ENCODE peak calls at places on chromosomes 16 and 17, in nine cellular contexts. One of them, this sample, is unnamed.

GRCh38 chr16:89363621-89364393 is 126.6 kb downstream of the ANKRD11 start:
- DNase-seq in H54: peak
- DNase-seq in dermis microvascular lymphatic vessel endothelial cell: peak
- DNase-seq in GM12864: no peak
- DNase-seq in fibroblast of mammary gland: peak
- DNase-seq in stimulated activated CD4-positive, alpha-beta T cell treated with anti-CD3 and anti-CD28 coated beads, Interleukin-12 subunit alpha, Interleukin-12 subunit beta, amount 100 ng/mL, for 4 hours: peak
- DNase-seq in WTC11: no peak
- DNase-seq in activated CD4-positive, alpha-beta T cell treated with anti-CD3 and anti-CD28 coated beads, Interleukin-2, amount 50 U/mL, for 1 hour: peak
- DNase-seq in ELR: peak
- DNase-seq in this sample: peak

GRCh38 chr17:6460531-6461161 is 16.4 kb downstream of the PIMREG start:
- DNase-seq in dermis microvascular lymphatic vessel endothelial cell: no peak
- DNase-seq in fibroblast of mammary gland: no peak
- DNase-seq in GM12864: no peak
- DNase-seq in WTC11: no peak
- DNase-seq in activated CD4-positive, alpha-beta T cell treated with anti-CD3 and anti-CD28 coated beads, Interleukin-2, amount 50 U/mL, for 1 hour: no peak
- DNase-seq in stimulated activated CD4-positive, alpha-beta T cell treated with anti-CD3 and anti-CD28 coated beads, Interleukin-12 subunit alpha, Interleukin-12 subunit beta, amount 100 ng/mL, for 4 hours: no peak
- DNase-seq in ELR: no peak
- DNase-seq in H54: no peak
- DNase-seq in this sample: no peak

GRCh38 chr16:81885976-81886586 is 107.0 kb downstream of the PLCG2 start:
- DNase-seq in WTC11: peak
- DNase-seq in ELR: peak
- DNase-seq in activated CD4-positive, alpha-beta T cell treated with anti-CD3 and anti-CD28 coated beads, Interleukin-2, amount 50 U/mL, for 1 hour: no peak
- DNase-seq in dermis microvascular lymphatic vessel endothelial cell: no peak
- DNase-seq in H54: peak
- DNase-seq in GM12864: no peak
- DNase-seq in fibroblast of mammary gland: peak
- DNase-seq in stimulated activated CD4-positive, alpha-beta T cell treated with anti-CD3 and anti-CD28 coated beads, Interleukin-12 subunit alpha, Interleukin-12 subunit beta, amount 100 ng/mL, for 4 hours: peak
- DNase-seq in this sample: peak

GRCh38 chr17:38848557-38848891 is 5.0 kb downstream of the RPL23 start:
- DNase-seq in GM12864: no peak
- DNase-seq in fibroblast of mammary gland: no peak
- DNase-seq in stimulated activated CD4-positive, alpha-beta T cell treated with anti-CD3 and anti-CD28 coated beads, Interleukin-12 subunit alpha, Interleukin-12 subunit beta, amount 100 ng/mL, for 4 hours: no peak
- DNase-seq in dermis microvascular lymphatic vessel endothelial cell: no peak
- DNase-seq in WTC11: no peak
- DNase-seq in H54: no peak
- DNase-seq in activated CD4-positive, alpha-beta T cell treated with anti-CD3 and anti-CD28 coated beads, Interleukin-2, amount 50 U/mL, for 1 hour: no peak
- DNase-seq in ELR: no peak
- DNase-seq in this sample: no peak

GRCh38 chr17:74759243-74759801 is 10.9 kb downstream of the NHERF1 start:
- DNase-seq in stimulated activated CD4-positive, alpha-beta T cell treated with anti-CD3 and anti-CD28 coated beads, Interleukin-12 subunit alpha, Interleukin-12 subunit beta, amount 100 ng/mL, for 4 hours: no peak
- DNase-seq in dermis microvascular lymphatic vessel endothelial cell: no peak
- DNase-seq in activated CD4-positive, alpha-beta T cell treated with anti-CD3 and anti-CD28 coated beads, Interleukin-2, amount 50 U/mL, for 1 hour: peak
- DNase-seq in WTC11: no peak
- DNase-seq in H54: no peak
- DNase-seq in fibroblast of mammary gland: no peak
- DNase-seq in ELR: no peak
- DNase-seq in GM12864: no peak
- DNase-seq in this sample: peak

GRCh38 chr17:2192367-2193028 is 111.1 kb downstream of the SMG6 start:
- DNase-seq in GM12864: peak
- DNase-seq in dermis microvascular lymphatic vessel endothelial cell: no peak
- DNase-seq in H54: peak
- DNase-seq in fibroblast of mammary gland: peak
- DNase-seq in ELR: peak
- DNase-seq in WTC11: no peak
- DNase-seq in activated CD4-positive, alpha-beta T cell treated with anti-CD3 and anti-CD28 coated beads, Interleukin-2, amount 50 U/mL, for 1 hour: peak
- DNase-seq in stimulated activated CD4-positive, alpha-beta T cell treated with anti-CD3 and anti-CD28 coated beads, Interleukin-12 subunit alpha, Interleukin-12 subunit beta, amount 100 ng/mL, for 4 hours: peak
- DNase-seq in this sample: peak

GRCh38 chr16:24396350-24397271 is 140.5 kb downstream of the CACNG3 start:
- DNase-seq in fibroblast of mammary gland: no peak
- DNase-seq in H54: no peak
- DNase-seq in dermis microvascular lymphatic vessel endothelial cell: no peak
- DNase-seq in GM12864: peak
- DNase-seq in stimulated activated CD4-positive, alpha-beta T cell treated with anti-CD3 and anti-CD28 coated beads, Interleukin-12 subunit alpha, Interleukin-12 subunit beta, amount 100 ng/mL, for 4 hours: no peak
- DNase-seq in WTC11: no peak
- DNase-seq in activated CD4-positive, alpha-beta T cell treated with anti-CD3 and anti-CD28 coated beads, Interleukin-2, amount 50 U/mL, for 1 hour: no peak
- DNase-seq in ELR: no peak
- DNase-seq in this sample: no peak

GRCh38 chr17:47776330-47777197 is 43.5 kb downstream of the TBX21 start:
- DNase-seq in fibroblast of mammary gland: peak
- DNase-seq in activated CD4-positive, alpha-beta T cell treated with anti-CD3 and anti-CD28 coated beads, Interleukin-2, amount 50 U/mL, for 1 hour: peak
- DNase-seq in WTC11: no peak
- DNase-seq in stimulated activated CD4-positive, alpha-beta T cell treated with anti-CD3 and anti-CD28 coated beads, Interleukin-12 subunit alpha, Interleukin-12 subunit beta, amount 100 ng/mL, for 4 hours: no peak
- DNase-seq in dermis microvascular lymphatic vessel endothelial cell: peak
- DNase-seq in ELR: peak
- DNase-seq in GM12864: no peak
- DNase-seq in H54: peak
- DNase-seq in this sample: peak

GRCh38 chr17:51322390-51323029 is 62.2 kb downstream of the UTP18 start:
- DNase-seq in stimulated activated CD4-positive, alpha-beta T cell treated with anti-CD3 and anti-CD28 coated beads, Interleukin-12 subunit alpha, Interleukin-12 subunit beta, amount 100 ng/mL, for 4 hours: no peak
- DNase-seq in dermis microvascular lymphatic vessel endothelial cell: peak
- DNase-seq in GM12864: no peak
- DNase-seq in activated CD4-positive, alpha-beta T cell treated with anti-CD3 and anti-CD28 coated beads, Interleukin-2, amount 50 U/mL, for 1 hour: no peak
- DNase-seq in H54: no peak
- DNase-seq in ELR: peak
- DNase-seq in WTC11: no peak
- DNase-seq in fibroblast of mammary gland: peak
- DNase-seq in this sample: peak

GRCh38 chr16:86033016-86033474 is 134.1 kb downstream of the IRF8 start:
- DNase-seq in H54: no peak
- DNase-seq in fibroblast of mammary gland: no peak
- DNase-seq in stimulated activated CD4-positive, alpha-beta T cell treated with anti-CD3 and anti-CD28 coated beads, Interleukin-12 subunit alpha, Interleukin-12 subunit beta, amount 100 ng/mL, for 4 hours: no peak
- DNase-seq in WTC11: no peak
- DNase-seq in activated CD4-positive, alpha-beta T cell treated with anti-CD3 and anti-CD28 coated beads, Interleukin-2, amount 50 U/mL, for 1 hour: no peak
- DNase-seq in ELR: no peak
- DNase-seq in dermis microvascular lymphatic vessel endothelial cell: no peak
- DNase-seq in GM12864: no peak
- DNase-seq in this sample: no peak

GRCh38 chr17:44097110-44097810 is 26.2 kb downstream of the HDAC5 start:
- DNase-seq in fibroblast of mammary gland: peak
- DNase-seq in H54: no peak
- DNase-seq in WTC11: no peak
- DNase-seq in activated CD4-positive, alpha-beta T cell treated with anti-CD3 and anti-CD28 coated beads, Interleukin-2, amount 50 U/mL, for 1 hour: no peak
- DNase-seq in stimulated activated CD4-positive, alpha-beta T cell treated with anti-CD3 and anti-CD28 coated beads, Interleukin-12 subunit alpha, Interleukin-12 subunit beta, amount 100 ng/mL, for 4 hours: no peak
- DNase-seq in ELR: peak
- DNase-seq in dermis microvascular lymphatic vessel endothelial cell: no peak
- DNase-seq in GM12864: no peak
- DNase-seq in this sample: peak

GRCh38 chr17:40358323-40359038 is 6.1 kb downstream of the GJD3 start:
- DNase-seq in WTC11: peak
- DNase-seq in ELR: peak
- DNase-seq in dermis microvascular lymphatic vessel endothelial cell: peak
- DNase-seq in GM12864: no peak
- DNase-seq in activated CD4-positive, alpha-beta T cell treated with anti-CD3 and anti-CD28 coated beads, Interleukin-2, amount 50 U/mL, for 1 hour: peak
- DNase-seq in H54: peak
- DNase-seq in stimulated activated CD4-positive, alpha-beta T cell treated with anti-CD3 and anti-CD28 coated beads, Interleukin-12 subunit alpha, Interleukin-12 subunit beta, amount 100 ng/mL, for 4 hours: peak
- DNase-seq in fibroblast of mammary gland: peak
- DNase-seq in this sample: peak

GRCh38 chr17:50634123-50634914 is at the start of gene ABCC3:
- DNase-seq in ELR: peak
- DNase-seq in WTC11: peak
- DNase-seq in activated CD4-positive, alpha-beta T cell treated with anti-CD3 and anti-CD28 coated beads, Interleukin-2, amount 50 U/mL, for 1 hour: no peak
- DNase-seq in dermis microvascular lymphatic vessel endothelial cell: no peak
- DNase-seq in H54: peak
- DNase-seq in stimulated activated CD4-positive, alpha-beta T cell treated with anti-CD3 and anti-CD28 coated beads, Interleukin-12 subunit alpha, Interleukin-12 subunit beta, amount 100 ng/mL, for 4 hours: no peak
- DNase-seq in fibroblast of mammary gland: peak
- DNase-seq in GM12864: no peak
- DNase-seq in this sample: peak

GRCh38 chr17:44197980-44198720 is 1.5 kb downstream of the ATXN7L3 start:
- DNase-seq in activated CD4-positive, alpha-beta T cell treated with anti-CD3 and anti-CD28 coated beads, Interleukin-2, amount 50 U/mL, for 1 hour: peak
- DNase-seq in fibroblast of mammary gland: peak
- DNase-seq in stimulated activated CD4-positive, alpha-beta T cell treated with anti-CD3 and anti-CD28 coated beads, Interleukin-12 subunit alpha, Interleukin-12 subunit beta, amount 100 ng/mL, for 4 hours: no peak
- DNase-seq in H54: no peak
- DNase-seq in ELR: peak
- DNase-seq in WTC11: no peak
- DNase-seq in GM12864: peak
- DNase-seq in dermis microvascular lymphatic vessel endothelial cell: no peak
- DNase-seq in this sample: peak

GRCh38 chr17:56009795-56010715 is 143.2 kb upstream of the ANKFN1 start:
- DNase-seq in stimulated activated CD4-positive, alpha-beta T cell treated with anti-CD3 and anti-CD28 coated beads, Interleukin-12 subunit alpha, Interleukin-12 subunit beta, amount 100 ng/mL, for 4 hours: no peak
- DNase-seq in dermis microvascular lymphatic vessel endothelial cell: no peak
- DNase-seq in H54: no peak
- DNase-seq in WTC11: no peak
- DNase-seq in fibroblast of mammary gland: peak
- DNase-seq in ELR: no peak
- DNase-seq in activated CD4-positive, alpha-beta T cell treated with anti-CD3 and anti-CD28 coated beads, Interleukin-2, amount 50 U/mL, for 1 hour: no peak
- DNase-seq in GM12864: no peak
- DNase-seq in this sample: no peak

GRCh38 chr17:4986403-4986802 is 1.1 kb downstream of the CAMTA2 start:
- DNase-seq in H54: no peak
- DNase-seq in fibroblast of mammary gland: peak
- DNase-seq in WTC11: no peak
- DNase-seq in activated CD4-positive, alpha-beta T cell treated with anti-CD3 and anti-CD28 coated beads, Interleukin-2, amount 50 U/mL, for 1 hour: no peak
- DNase-seq in stimulated activated CD4-positive, alpha-beta T cell treated with anti-CD3 and anti-CD28 coated beads, Interleukin-12 subunit alpha, Interleukin-12 subunit beta, amount 100 ng/mL, for 4 hours: no peak
- DNase-seq in GM12864: no peak
- DNase-seq in dermis microvascular lymphatic vessel endothelial cell: peak
- DNase-seq in ELR: peak
- DNase-seq in this sample: no peak

GRCh38 chr16:30136971-30137601 is 14.1 kb upstream of the MAPK3 start:
- DNase-seq in activated CD4-positive, alpha-beta T cell treated with anti-CD3 and anti-CD28 coated beads, Interleukin-2, amount 50 U/mL, for 1 hour: no peak
- DNase-seq in WTC11: no peak
- DNase-seq in ELR: no peak
- DNase-seq in GM12864: no peak
- DNase-seq in H54: no peak
- DNase-seq in fibroblast of mammary gland: no peak
- DNase-seq in stimulated activated CD4-positive, alpha-beta T cell treated with anti-CD3 and anti-CD28 coated beads, Interleukin-12 subunit alpha, Interleukin-12 subunit beta, amount 100 ng/mL, for 4 hours: no peak
- DNase-seq in dermis microvascular lymphatic vessel endothelial cell: no peak
- DNase-seq in this sample: no peak

GRCh38 chr17:59884861-59885260 is 7.9 kb downstream of the TUBD1 start:
- DNase-seq in fibroblast of mammary gland: no peak
- DNase-seq in ELR: no peak
- DNase-seq in dermis microvascular lymphatic vessel endothelial cell: no peak
- DNase-seq in GM12864: no peak
- DNase-seq in stimulated activated CD4-positive, alpha-beta T cell treated with anti-CD3 and anti-CD28 coated beads, Interleukin-12 subunit alpha, Interleukin-12 subunit beta, amount 100 ng/mL, for 4 hours: no peak
- DNase-seq in activated CD4-positive, alpha-beta T cell treated with anti-CD3 and anti-CD28 coated beads, Interleukin-2, amount 50 U/mL, for 1 hour: no peak
- DNase-seq in WTC11: no peak
- DNase-seq in H54: no peak
- DNase-seq in this sample: no peak

GRCh38 chr16:1989209-1989825 is 453 bp upstream of the SYNGR3 start:
- DNase-seq in fibroblast of mammary gland: no peak
- DNase-seq in WTC11: peak
- DNase-seq in ELR: no peak
- DNase-seq in stimulated activated CD4-positive, alpha-beta T cell treated with anti-CD3 and anti-CD28 coated beads, Interleukin-12 subunit alpha, Interleukin-12 subunit beta, amount 100 ng/mL, for 4 hours: no peak
- DNase-seq in dermis microvascular lymphatic vessel endothelial cell: no peak
- DNase-seq in GM12864: no peak
- DNase-seq in H54: no peak
- DNase-seq in activated CD4-positive, alpha-beta T cell treated with anti-CD3 and anti-CD28 coated beads, Interleukin-2, amount 50 U/mL, for 1 hour: no peak
- DNase-seq in this sample: no peak

GRCh38 chr17:47895254-47895855 is 681 bp upstream of the SP2 start:
- DNase-seq in activated CD4-positive, alpha-beta T cell treated with anti-CD3 and anti-CD28 coated beads, Interleukin-2, amount 50 U/mL, for 1 hour: peak
- DNase-seq in ELR: peak
- DNase-seq in H54: no peak
- DNase-seq in WTC11: no peak
- DNase-seq in dermis microvascular lymphatic vessel endothelial cell: no peak
- DNase-seq in GM12864: no peak
- DNase-seq in stimulated activated CD4-positive, alpha-beta T cell treated with anti-CD3 and anti-CD28 coated beads, Interleukin-12 subunit alpha, Interleukin-12 subunit beta, amount 100 ng/mL, for 4 hours: peak
- DNase-seq in fibroblast of mammary gland: peak
- DNase-seq in this sample: peak

GRCh38 chr17:10117581-10118001 is 80.8 kb downstream of the GAS7 start:
- DNase-seq in activated CD4-positive, alpha-beta T cell treated with anti-CD3 and anti-CD28 coated beads, Interleukin-2, amount 50 U/mL, for 1 hour: no peak
- DNase-seq in dermis microvascular lymphatic vessel endothelial cell: no peak
- DNase-seq in stimulated activated CD4-positive, alpha-beta T cell treated with anti-CD3 and anti-CD28 coated beads, Interleukin-12 subunit alpha, Interleukin-12 subunit beta, amount 100 ng/mL, for 4 hours: no peak
- DNase-seq in WTC11: no peak
- DNase-seq in fibroblast of mammary gland: no peak
- DNase-seq in ELR: no peak
- DNase-seq in H54: no peak
- DNase-seq in GM12864: no peak
- DNase-seq in this sample: no peak

GRCh38 chr17:2213291-2213960 is 90.2 kb downstream of the SMG6 start:
- DNase-seq in dermis microvascular lymphatic vessel endothelial cell: no peak
- DNase-seq in ELR: peak
- DNase-seq in GM12864: no peak
- DNase-seq in stimulated activated CD4-positive, alpha-beta T cell treated with anti-CD3 and anti-CD28 coated beads, Interleukin-12 subunit alpha, Interleukin-12 subunit beta, amount 100 ng/mL, for 4 hours: no peak
- DNase-seq in fibroblast of mammary gland: peak
- DNase-seq in WTC11: no peak
- DNase-seq in activated CD4-positive, alpha-beta T cell treated with anti-CD3 and anti-CD28 coated beads, Interleukin-2, amount 50 U/mL, for 1 hour: no peak
- DNase-seq in H54: no peak
- DNase-seq in this sample: no peak

GRCh38 chr16:79869304-79870015 is 268.9 kb upstream of the MAF start:
- DNase-seq in GM12864: no peak
- DNase-seq in H54: no peak
- DNase-seq in WTC11: no peak
- DNase-seq in stimulated activated CD4-positive, alpha-beta T cell treated with anti-CD3 and anti-CD28 coated beads, Interleukin-12 subunit alpha, Interleukin-12 subunit beta, amount 100 ng/mL, for 4 hours: no peak
- DNase-seq in dermis microvascular lymphatic vessel endothelial cell: no peak
- DNase-seq in activated CD4-positive, alpha-beta T cell treated with anti-CD3 and anti-CD28 coated beads, Interleukin-2, amount 50 U/mL, for 1 hour: no peak
- DNase-seq in fibroblast of mammary gland: no peak
- DNase-seq in ELR: no peak
- DNase-seq in this sample: no peak

GRCh38 chr16:79972053-79972704 is 371.6 kb upstream of the MAF start:
- DNase-seq in stimulated activated CD4-positive, alpha-beta T cell treated with anti-CD3 and anti-CD28 coated beads, Interleukin-12 subunit alpha, Interleukin-12 subunit beta, amount 100 ng/mL, for 4 hours: no peak
- DNase-seq in dermis microvascular lymphatic vessel endothelial cell: no peak
- DNase-seq in activated CD4-positive, alpha-beta T cell treated with anti-CD3 and anti-CD28 coated beads, Interleukin-2, amount 50 U/mL, for 1 hour: no peak
- DNase-seq in ELR: no peak
- DNase-seq in WTC11: no peak
- DNase-seq in H54: no peak
- DNase-seq in fibroblast of mammary gland: peak
- DNase-seq in GM12864: no peak
- DNase-seq in this sample: peak

GRCh38 chr16:62985727-62986126 is 949.5 kb upstream of the CDH8 start:
- DNase-seq in activated CD4-positive, alpha-beta T cell treated with anti-CD3 and anti-CD28 coated beads, Interleukin-2, amount 50 U/mL, for 1 hour: no peak
- DNase-seq in GM12864: no peak
- DNase-seq in ELR: no peak
- DNase-seq in fibroblast of mammary gland: no peak
- DNase-seq in H54: no peak
- DNase-seq in WTC11: no peak
- DNase-seq in stimulated activated CD4-positive, alpha-beta T cell treated with anti-CD3 and anti-CD28 coated beads, Interleukin-12 subunit alpha, Interleukin-12 subunit beta, amount 100 ng/mL, for 4 hours: no peak
- DNase-seq in dermis microvascular lymphatic vessel endothelial cell: no peak
- DNase-seq in this sample: no peak

GRCh38 chr16:53100131-53100748 is 45.4 kb downstream of the CHD9 start:
- DNase-seq in GM12864: no peak
- DNase-seq in dermis microvascular lymphatic vessel endothelial cell: no peak
- DNase-seq in H54: no peak
- DNase-seq in activated CD4-positive, alpha-beta T cell treated with anti-CD3 and anti-CD28 coated beads, Interleukin-2, amount 50 U/mL, for 1 hour: no peak
- DNase-seq in WTC11: no peak
- DNase-seq in ELR: no peak
- DNase-seq in stimulated activated CD4-positive, alpha-beta T cell treated with anti-CD3 and anti-CD28 coated beads, Interleukin-12 subunit alpha, Interleukin-12 subunit beta, amount 100 ng/mL, for 4 hours: no peak
- DNase-seq in fibroblast of mammary gland: no peak
- DNase-seq in this sample: no peak

GRCh38 chr17:12900474-12900873 is 111.2 kb downstream of the ARHGAP44 start:
- DNase-seq in dermis microvascular lymphatic vessel endothelial cell: no peak
- DNase-seq in WTC11: no peak
- DNase-seq in GM12864: no peak
- DNase-seq in ELR: no peak
- DNase-seq in fibroblast of mammary gland: no peak
- DNase-seq in stimulated activated CD4-positive, alpha-beta T cell treated with anti-CD3 and anti-CD28 coated beads, Interleukin-12 subunit alpha, Interleukin-12 subunit beta, amount 100 ng/mL, for 4 hours: no peak
- DNase-seq in H54: no peak
- DNase-seq in activated CD4-positive, alpha-beta T cell treated with anti-CD3 and anti-CD28 coated beads, Interleukin-2, amount 50 U/mL, for 1 hour: no peak
- DNase-seq in this sample: no peak

GRCh38 chr16:15948532-15949209 is 745 bp upstream of the ABCC1 start:
- DNase-seq in H54: no peak
- DNase-seq in GM12864: peak
- DNase-seq in stimulated activated CD4-positive, alpha-beta T cell treated with anti-CD3 and anti-CD28 coated beads, Interleukin-12 subunit alpha, Interleukin-12 subunit beta, amount 100 ng/mL, for 4 hours: no peak
- DNase-seq in fibroblast of mammary gland: no peak
- DNase-seq in ELR: no peak
- DNase-seq in activated CD4-positive, alpha-beta T cell treated with anti-CD3 and anti-CD28 coated beads, Interleukin-2, amount 50 U/mL, for 1 hour: no peak
- DNase-seq in dermis microvascular lymphatic vessel endothelial cell: no peak
- DNase-seq in WTC11: no peak
- DNase-seq in this sample: no peak

GRCh38 chr16:78976212-78976611 is 624.3 kb downstream of the MAF start:
- DNase-seq in fibroblast of mammary gland: no peak
- DNase-seq in activated CD4-positive, alpha-beta T cell treated with anti-CD3 and anti-CD28 coated beads, Interleukin-2, amount 50 U/mL, for 1 hour: no peak
- DNase-seq in ELR: no peak
- DNase-seq in dermis microvascular lymphatic vessel endothelial cell: no peak
- DNase-seq in H54: no peak
- DNase-seq in stimulated activated CD4-positive, alpha-beta T cell treated with anti-CD3 and anti-CD28 coated beads, Interleukin-12 subunit alpha, Interleukin-12 subunit beta, amount 100 ng/mL, for 4 hours: peak
- DNase-seq in GM12864: no peak
- DNase-seq in WTC11: no peak
- DNase-seq in this sample: no peak

GRCh38 chr16:15507299-15507958 is 73.0 kb downstream of the BMERB1 start:
- DNase-seq in ELR: peak
- DNase-seq in dermis microvascular lymphatic vessel endothelial cell: no peak
- DNase-seq in WTC11: no peak
- DNase-seq in fibroblast of mammary gland: peak
- DNase-seq in H54: no peak
- DNase-seq in GM12864: no peak
- DNase-seq in activated CD4-positive, alpha-beta T cell treated with anti-CD3 and anti-CD28 coated beads, Interleukin-2, amount 50 U/mL, for 1 hour: no peak
- DNase-seq in stimulated activated CD4-positive, alpha-beta T cell treated with anti-CD3 and anti-CD28 coated beads, Interleukin-12 subunit alpha, Interleukin-12 subunit beta, amount 100 ng/mL, for 4 hours: no peak
- DNase-seq in this sample: peak

GRCh38 chr16:58814348-58814801 is 80.3 kb upstream of the GOT2 start:
- DNase-seq in WTC11: peak
- DNase-seq in dermis microvascular lymphatic vessel endothelial cell: peak
- DNase-seq in H54: peak
- DNase-seq in ELR: peak
- DNase-seq in activated CD4-positive, alpha-beta T cell treated with anti-CD3 and anti-CD28 coated beads, Interleukin-2, amount 50 U/mL, for 1 hour: peak
- DNase-seq in stimulated activated CD4-positive, alpha-beta T cell treated with anti-CD3 and anti-CD28 coated beads, Interleukin-12 subunit alpha, Interleukin-12 subunit beta, amount 100 ng/mL, for 4 hours: peak
- DNase-seq in GM12864: no peak
- DNase-seq in fibroblast of mammary gland: peak
- DNase-seq in this sample: peak